ENCODE peak calls at places on chromosomes 7 and 10, in eight cellular contexts. L is activated naive CD8-positive, alpha-beta T cell treated with anti-CD3 and anti-CD28 coated beads, Interleukin-2, amount 50 U/mL, for 16 hours; S is ovary; B is left ventricle myocardium inferior; T is chondrocyte; M is spleen; I is epithelial cell of esophagus; X is DMS153. F is an unnamed sample.

GRCh38 chr7:30285531-30286284 is 1.3 kb downstream of the ZNRF2 start:
- DNase-seq in B (peak; percentile 20), X (peak; percentile 36), T (no peak), I (peak; percentile 47), M (peak; percentile 89), S (peak; percentile 57), L (no peak), F (no peak)

GRCh38 chr7:28556671-28557070 is 144.4 kb downstream of the CREB5 start:
- DNase-seq in I (no peak), B (no peak), T (no peak), M (no peak), L (no peak), S (no peak), X (no peak), F (no peak)

GRCh38 chr7:116641551-116642153 is 30.3 kb upstream of the MET start:
- DNase-seq in T (no peak), I (no peak), B (no peak), M (no peak), S (no peak), L (no peak), X (no peak), F (no peak)

GRCh38 chr7:25002826-25003225 is 22.8 kb upstream of the OSBPL3 start:
- DNase-seq in X (no peak), S (no peak), B (no peak), I (no peak), M (no peak), T (no peak), L (no peak), F (no peak)

GRCh38 chr10:131167036-131167860 is 144.3 kb downstream of the TCERG1L start:
- DNase-seq in L (no peak), T (no peak), S (no peak), I (no peak), B (no peak), M (peak; percentile 58), X (no peak), F (no peak)

GRCh38 chr10:71475243-71475871 is 78.6 kb downstream of the CDH23 start:
- DNase-seq in T (no peak), B (peak; percentile 37), S (peak; percentile 58), I (no peak), M (peak; percentile 74), L (no peak), X (no peak), F (peak; percentile 11)

GRCh38 chr7:30238721-30239441 is 45.5 kb upstream of the ZNRF2 start:
- DNase-seq in I (peak; percentile 98), L (no peak), T (no peak), S (no peak), M (no peak), X (peak; percentile 79), B (peak; percentile 44), F (peak; percentile 59)

GRCh38 chr7:43915907-43916306 is 9.5 kb upstream of the URGCP start:
- DNase-seq in L (no peak), X (no peak), M (no peak), T (no peak), B (no peak), S (no peak), I (no peak), F (no peak)

GRCh38 chr7:43039346-43039745 is 73.1 kb upstream of the HECW1 start:
- DNase-seq in T (no peak), I (no peak), M (no peak), X (no peak), L (no peak), B (no peak), S (no peak), F (no peak)

GRCh38 chr7:66224171-66224773 is 19.1 kb downstream of the TPST1 start:
- DNase-seq in X (no peak), T (no peak), I (peak; percentile 80), B (no peak), S (no peak), M (no peak), L (no peak), F (no peak)